ENCODE peak calls at places on chromosomes 2 and 18, in four cellular contexts. L is cardiac muscle cell, M is body of pancreas, J is HFF-Myc. P is an unnamed sample.

GRCh38 chr2:62485780-62486765 is 19.9 kb downstream of the TMEM17 start:
- DNase-seq in L (peak), M (peak), J (no peak), P (no peak)

GRCh38 chr2:148817210-148817708 is 57.8 kb upstream of the KIF5C start:
- DNase-seq in L (peak), M (no peak), J (no peak), P (no peak)

GRCh38 chr2:231769170-231770136 is 11.6 kb downstream of the PDE6D start:
- DNase-seq in L (no peak), M (no peak), J (no peak), P (no peak)

GRCh38 chr2:173647681-173648350 is 293.1 kb downstream of the CDCA7 start:
- DNase-seq in L (peak), M (no peak), J (no peak), P (no peak)

GRCh38 chr2:241857572-241858121 is 1.0 kb downstream of the PDCD1 start:
- DNase-seq in L (no peak), M (no peak), J (no peak), P (no peak)

GRCh38 chr2:229090231-229090630 is 180.9 kb downstream of the PID1 start:
- DNase-seq in L (no peak), M (no peak), J (peak), P (no peak)

GRCh38 chr2:12856934-12857660 is 140.4 kb downstream of the TRIB2 start:
- DNase-seq in L (peak), M (no peak), J (peak), P (no peak)

GRCh38 chr2:143850084-143850483 is 669.8 kb downstream of the ZEB2 start:
- DNase-seq in L (no peak), M (no peak), J (no peak), P (no peak)

GRCh38 chr18:58512161-58512581 is 116.7 kb downstream of the ALPK2 start:
- DNase-seq in L (no peak), M (no peak), J (no peak), P (no peak)

GRCh38 chr2:161117506-161117905 is 42.7 kb upstream of the TANK start:
- DNase-seq in L (no peak), M (no peak), J (no peak), P (no peak)

GRCh38 chr2:79972661-79973060 is 331.9 kb downstream of the LRRTM1 start:
- DNase-seq in L (no peak), M (no peak), J (no peak), P (no peak)

GRCh38 chr2:9754532-9754887 is 88.8 kb upstream of the TAF1B start:
- DNase-seq in L (no peak), M (no peak), J (no peak), P (no peak)

GRCh38 chr2:238270606-238271005 is 17.8 kb downstream of the PER2 start:
- DNase-seq in L (no peak), M (no peak), J (no peak), P (no peak)

GRCh38 chr18:40673150-40673549 is 1281.9 kb upstream of the PIK3C3 start:
- DNase-seq in L (no peak), M (no peak), J (no peak), P (no peak)

GRCh38 chr2:230658877-230659652 is 53.6 kb upstream of the CAB39 start:
- DNase-seq in L (no peak), M (no peak), J (no peak), P (no peak)

GRCh38 chr2:128260239-128261138 is 58.2 kb downstream of the HS6ST1 start:
- DNase-seq in L (peak), M (peak), J (peak), P (peak)

GRCh38 chr2:16035747-16036745 is 95.7 kb downstream of the MYCN start:
- DNase-seq in L (no peak), M (no peak), J (no peak), P (no peak)

GRCh38 chr18:44388347-44388746 is 292.3 kb upstream of the SETBP1 start:
- DNase-seq in L (no peak), M (no peak), J (no peak), P (no peak)

GRCh38 chr2:240435955-240436625 is 627 bp downstream of the GPC1 start:
- DNase-seq in L (peak), M (no peak), J (no peak), P (no peak)

GRCh38 chr18:54529444-54529843 is 61.6 kb upstream of the DYNAP start:
- DNase-seq in L (no peak), M (no peak), J (no peak), P (no peak)

GRCh38 chr2:174841931-174842330 is 77.7 kb upstream of the CHRNA1 start:
- DNase-seq in L (no peak), M (no peak), J (no peak), P (no peak)

GRCh38 chr2:201136889-201137321 is 20.9 kb downstream of the CFLAR start:
- DNase-seq in L (no peak), M (no peak), J (no peak), P (no peak)

GRCh38 chr2:25276569-25277465 is 64.9 kb downstream of the DNMT3A start:
- DNase-seq in L (peak), M (peak), J (no peak), P (peak)

GRCh38 chr2:61220768-61221167 is 58.8 kb downstream of the C2orf74 start:
- DNase-seq in L (peak), M (no peak), J (no peak), P (no peak)

GRCh38 chr2:162072976-162073775 is 839 bp downstream of the DPP4 start:
- DNase-seq in L (no peak), M (no peak), J (no peak), P (peak)

GRCh38 chr18:5909130-5909529 is 13.8 kb upstream of the TMEM200C start:
- DNase-seq in L (no peak), M (no peak), J (no peak), P (no peak)

GRCh38 chr2:54999182-54999581 is 51.1 kb downstream of the RTN4 start:
- DNase-seq in L (peak), M (no peak), J (peak), P (no peak)

GRCh38 chr2:2904721-2905340 is 472.8 kb downstream of the EIPR1 start:
- DNase-seq in L (no peak), M (no peak), J (no peak), P (no peak)

DNA sequence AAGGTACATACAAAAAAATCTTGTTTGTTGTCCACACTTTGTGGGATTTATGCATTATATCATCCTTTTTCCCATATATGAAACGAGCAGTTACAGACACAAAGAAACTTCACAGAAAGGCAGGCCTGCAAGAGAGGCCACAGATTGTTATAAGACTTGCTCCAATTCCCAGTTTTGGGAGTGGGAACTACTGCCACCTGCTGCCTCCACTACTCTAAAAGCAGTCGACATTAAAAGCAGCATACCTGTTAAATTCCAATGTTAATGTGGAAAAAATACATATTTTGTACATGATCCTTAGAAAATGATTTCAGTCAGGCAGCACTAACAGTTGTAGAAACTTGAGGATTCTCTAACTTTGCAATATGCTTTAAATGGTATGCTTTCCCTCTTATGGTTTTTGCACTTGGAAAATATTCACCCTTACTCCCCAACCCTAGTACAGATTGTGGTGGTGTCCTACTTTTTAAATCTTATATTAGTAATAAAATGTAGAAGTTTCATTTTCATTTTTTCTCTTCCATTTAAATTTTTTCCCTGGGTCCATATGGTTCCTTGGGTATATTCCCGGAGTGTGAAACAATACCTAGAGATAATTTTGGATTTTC is 37.9 kb downstream of the SLC38A11 start:
- DNase-seq in L (peak), M (peak), J (no peak), P (peak)
- TF ChIP-seq CTCF in L (peak), M (peak), J (peak), P (peak)

GRCh38 chr2:210189452-210190143 is 18.4 kb upstream of the KANSL1L start:
- DNase-seq in L (no peak), M (no peak), J (no peak), P (no peak)
- TF ChIP-seq CTCF in L (no peak), M (no peak), J (no peak), P (no peak)

DNA sequence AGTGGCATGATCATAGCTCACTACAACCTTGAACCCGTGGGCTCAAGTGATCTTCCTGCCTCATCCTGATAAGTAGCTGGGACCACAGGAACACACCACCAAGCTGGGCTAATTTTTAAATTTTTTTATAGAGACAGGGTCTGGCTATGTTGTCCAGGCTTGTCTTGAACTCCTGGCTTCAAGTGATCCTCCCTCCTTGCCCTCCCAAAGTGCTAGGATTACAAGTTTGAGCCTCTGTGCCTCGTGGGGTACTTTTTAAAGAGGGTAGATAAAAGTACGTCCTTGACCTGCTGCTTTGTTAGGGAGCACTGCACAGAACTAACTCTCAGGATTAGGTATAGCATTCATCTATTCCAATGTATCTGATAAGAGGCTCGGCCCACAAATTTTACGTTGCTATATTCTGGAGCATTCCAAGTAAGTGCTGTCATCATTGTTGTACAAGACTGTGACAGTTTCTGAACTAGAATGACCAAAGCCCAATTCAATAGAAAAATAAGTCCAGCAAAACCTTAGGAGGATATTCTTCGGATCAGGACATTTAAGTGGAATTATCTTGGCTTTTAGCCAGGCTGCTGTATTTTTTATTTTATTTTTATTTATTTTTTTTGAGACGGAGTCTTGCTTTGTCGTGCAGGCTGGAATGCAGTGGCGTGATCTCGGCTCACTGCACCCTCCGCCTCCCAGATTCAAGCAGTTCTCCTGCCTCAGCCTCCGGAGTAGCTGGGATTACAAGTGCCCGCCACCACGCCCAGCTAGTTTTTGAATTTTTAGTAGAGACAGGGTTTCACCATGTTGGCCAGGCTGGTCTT is 4.1 kb downstream of the MTCL1 start:
- DNase-seq in L (no peak), M (no peak), J (no peak), P (no peak)
- TF ChIP-seq CTCF in L (no peak), M (no peak), J (no peak), P (no peak)

GRCh38 chr18:13134551-13135401 is 83.8 kb upstream of the LDLRAD4 start:
- DNase-seq in L (no peak), M (no peak), J (no peak), P (no peak)
- TF ChIP-seq CTCF in L (no peak), M (no peak), J (no peak), P (no peak)

GRCh38 chr2:163878718-163879117 is 142.9 kb upstream of the FIGN start:
- DNase-seq in L (peak), M (peak), J (peak), P (peak)
- TF ChIP-seq CTCF in L (peak), M (peak), J (peak), P (peak)

DNA sequence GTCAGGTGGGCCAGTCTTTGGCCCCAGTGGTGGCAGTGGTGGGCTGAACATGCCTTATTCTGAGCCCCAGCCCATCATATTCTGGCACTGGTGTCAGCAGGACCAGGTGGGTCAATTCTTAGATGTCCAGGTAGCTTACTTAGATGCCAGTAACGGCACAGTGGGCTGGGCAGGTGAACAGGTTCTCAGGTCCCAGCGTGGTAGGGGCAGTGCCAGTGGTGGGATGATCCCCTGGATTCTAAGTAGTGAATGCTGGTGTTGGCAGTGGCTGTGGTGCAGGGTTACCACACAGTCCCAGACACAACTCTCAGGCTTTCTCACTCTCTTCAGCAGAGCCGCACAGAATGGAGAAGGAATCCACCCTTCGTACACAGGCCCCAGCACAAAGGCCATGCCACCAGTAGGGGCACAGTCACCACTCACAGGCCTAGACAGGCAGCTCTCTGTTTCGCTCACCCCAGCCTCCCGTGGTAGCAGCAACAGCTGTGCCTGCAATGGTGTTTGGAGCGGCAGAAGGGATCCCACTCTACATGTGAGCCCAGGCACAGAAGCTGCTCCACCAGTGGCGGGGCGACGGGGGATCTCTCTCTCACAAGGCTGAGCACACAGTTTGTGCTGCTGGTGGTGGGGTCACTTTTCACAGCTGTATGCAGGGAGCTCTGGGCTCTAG is 97.3 kb downstream of the ANKRD12 start:
- DNase-seq in L (no peak), M (no peak), J (no peak), P (no peak)
- TF ChIP-seq CTCF in L (no peak), M (no peak), J (no peak), P (no peak)